ENCODE peak calls at places on chromosomes 4 and X, in ten cellular contexts. Q, P, W, J, A, E, B, S, G and I are unnamed samples.

GRCh38 chr4:124173892-124174291 is 538.6 kb downstream of the ANKRD50 start:
- DNase-seq in J (no peak), G (no peak), P (no peak), E (no peak), S (no peak), W (no peak), Q (no peak), B (no peak), A (no peak), I (no peak)

GRCh38 chrX:46694549-46694948 is 64.4 kb downstream of the SLC9A7 start:
- DNase-seq in S (no peak), A (no peak), W (no peak), Q (no peak), G (no peak), J (no peak), B (no peak), E (no peak), P (no peak), I (no peak)

GRCh38 chrX:112714357-112714918 is 34.7 kb upstream of the LHFPL1 start:
- DNase-seq in W (no peak), Q (no peak), B (no peak), P (no peak), E (no peak), A (no peak), S (no peak), J (peak; percentile 6), G (no peak), I (no peak)

GRCh38 chrX:19739683-19740082 is 147.7 kb downstream of the SH3KBP1 start:
- DNase-seq in J (peak; percentile 75), S (no peak), W (peak; percentile 63), P (peak; percentile 8), B (peak; percentile 1), Q (peak; percentile 34), A (peak; percentile 64), E (peak; percentile 54), G (peak; percentile 10), I (no peak)

GRCh38 chrX:49264460-49264859 is at the start of gene FOXP3:
- DNase-seq in B (no peak), P (no peak), E (no peak), G (no peak), A (no peak), W (no peak), J (no peak), Q (no peak), S (no peak), I (no peak)

GRCh38 chr4:123568936-123569335 is 172.3 kb downstream of the SPRY1 start:
- DNase-seq in W (no peak), G (no peak), P (no peak), S (no peak), Q (no peak), B (no peak), E (no peak), J (no peak), A (no peak), I (no peak)

GRCh38 chrX:134604701-134605271 is 53.5 kb downstream of the PLAC1 start:
- DNase-seq in E (no peak), J (peak; percentile 20), A (no peak), S (no peak), Q (no peak), P (no peak), B (peak; percentile 11), G (no peak), W (no peak), I (no peak)

GRCh38 chrX:18549643-18550042 is 122.3 kb downstream of the RS1 start:
- DNase-seq in W (no peak), E (no peak), S (no peak), J (no peak), A (no peak), Q (no peak), B (no peak), G (no peak), P (no peak), I (no peak)

GRCh38 chrX:40091691-40092421 is 5.9 kb downstream of the BCOR start:
- DNase-seq in S (no peak), B (no peak), P (no peak), W (no peak), G (no peak), E (no peak), J (no peak), Q (no peak), A (no peak), I (no peak)

GRCh38 chrX:39802906-39803305 is 294.9 kb downstream of the BCOR start:
- DNase-seq in S (no peak), W (no peak), A (no peak), Q (no peak), B (no peak), P (no peak), E (no peak), J (no peak), G (no peak), I (no peak)

GRCh38 chrX:43349363-43349762 is 306.7 kb upstream of the MAOA start:
- DNase-seq in E (no peak), W (no peak), A (peak; percentile 33), G (no peak), P (no peak), S (peak; percentile 47), Q (no peak), J (peak; percentile 19), B (no peak), I (no peak)

GRCh38 chr4:21012851-21013331 is 312.6 kb downstream of the PACRGL start:
- DNase-seq in J (no peak), P (no peak), A (no peak), E (no peak), W (no peak), S (no peak), G (no peak), Q (no peak), B (no peak), I (no peak)

GRCh38 chr4:176309046-176309445 is 10.7 kb upstream of the SPCS3 start:
- DNase-seq in E (no peak), Q (no peak), B (no peak), A (no peak), J (no peak), W (no peak), G (no peak), P (no peak), S (no peak), I (no peak)

GRCh38 chr4:72286185-72286584 is 254.4 kb downstream of the NPFFR2 start:
- DNase-seq in E (no peak), J (no peak), G (no peak), A (no peak), Q (no peak), S (no peak), W (no peak), B (no peak), P (peak; percentile 14), I (no peak)

GRCh38 chr4:10015140-10015753 is 6.0 kb downstream of the SLC2A9 start:
- DNase-seq in S (no peak), A (peak; percentile 49), Q (no peak), B (peak; percentile 16), J (no peak), P (no peak), G (no peak), W (no peak), E (no peak), I (no peak)

GRCh38 chr4:77354550-77354949 is 197.5 kb downstream of the CCNG2 start:
- DNase-seq in G (no peak), S (no peak), B (no peak), Q (no peak), E (no peak), J (no peak), P (no peak), W (no peak), A (no peak), I (no peak)

GRCh38 chr4:79528241-79528706 is 120.2 kb upstream of the GK2 start:
- DNase-seq in P (no peak), Q (no peak), B (no peak), S (no peak), W (no peak), E (no peak), J (no peak), A (no peak), G (no peak), I (no peak)

GRCh38 chr4:183183906-183184535 is 85.0 kb downstream of the WWC2 start:
- DNase-seq in J (no peak), S (no peak), E (no peak), B (no peak), Q (no peak), W (no peak), P (no peak), G (no peak), A (no peak), I (no peak)

GRCh38 chrX:31124536-31124935 is 52.7 kb upstream of the FTHL17 start:
- DNase-seq in B (no peak), A (no peak), W (no peak), S (no peak), P (no peak), Q (no peak), J (no peak), G (no peak), E (no peak), I (no peak)

GRCh38 chr4:169384741-169385140 is 114.0 kb upstream of the SH3RF1 start:
- DNase-seq in W (no peak), S (no peak), B (no peak), Q (no peak), P (no peak), G (no peak), E (no peak), A (no peak), J (no peak), I (no peak)

GRCh38 chr4:108118505-108118904 is 50.2 kb downstream of the LEF1 start:
- DNase-seq in J (no peak), E (no peak), W (no peak), G (no peak), P (no peak), A (no peak), B (peak; percentile 60), S (no peak), Q (no peak), I (no peak)

GRCh38 chrX:47748576-47748975 is 88.1 kb upstream of the ZNF81 start:
- DNase-seq in W (no peak), G (no peak), E (no peak), J (peak; percentile 13), Q (no peak), B (no peak), P (no peak), S (no peak), A (no peak), I (no peak)

GRCh38 chr4:115275615-115276014 is 162.2 kb upstream of the NDST4 start:
- DNase-seq in W (no peak), G (no peak), E (no peak), B (no peak), J (no peak), P (no peak), Q (no peak), S (no peak), A (peak; percentile 72), I (no peak)

GRCh38 chr4:184016742-184017668 is 111.9 kb downstream of the STOX2 start:
- DNase-seq in P (no peak), A (no peak), Q (no peak), S (no peak), E (no peak), B (no peak), J (no peak), G (peak; percentile 57), W (no peak), I (no peak)

GRCh38 chr4:77174426-77174825 is 17.4 kb downstream of the CCNG2 start:
- DNase-seq in S (no peak), J (peak; percentile 59), W (no peak), G (no peak), P (no peak), B (no peak), Q (no peak), E (no peak), A (no peak), I (no peak)

GRCh38 chr4:185811509-185812364 is at the start of gene SORBS2:
- DNase-seq in G (no peak), A (no peak), Q (no peak), J (no peak), E (peak; percentile 62), P (no peak), S (no peak), W (peak; percentile 67), B (no peak), I (no peak)

GRCh38 chr4:41369680-41370079 is 113.0 kb downstream of the UCHL1 start:
- DNase-seq in E (peak; percentile 49), B (no peak), J (no peak), G (no peak), W (no peak), Q (no peak), A (no peak), S (no peak), P (no peak), I (no peak)

GRCh38 chrX:139532834-139533233 is 2.3 kb downstream of the F9 start:
- DNase-seq in G (no peak), P (no peak), B (no peak), S (no peak), Q (no peak), W (no peak), J (no peak), E (no peak), A (no peak), I (no peak)